ENCODE peak calls at places on chromosomes 2 and 18, in six cellular contexts. Q, E, B, L, I and A are unnamed samples. For H3K4me1, the result is how much of the 10 kb centered on the place peaks cover.

GRCh38 chr2:232061265-232061664 is 99.8 kb downstream of the DIS3L2 start:
- DNase-seq in Q (no peak), E (no peak), B (no peak), L (no peak), I (no peak), A (no peak)

GRCh38 chr2:189526936-189527654 is 53.5 kb downstream of the SLC40A1 start:
- DNase-seq in Q (no peak), E (no peak), B (no peak), L (no peak), I (no peak), A (no peak)

GRCh38 chr2:85834456-85834855 is 54.3 kb downstream of the ST3GAL5 start:
- DNase-seq in Q (no peak), E (no peak), B (no peak), L (no peak), I (no peak), A (no peak)

GRCh38 chr2:217070043-217070430 is 210.2 kb upstream of the TNP1 start:
- DNase-seq in Q (no peak), E (no peak), B (no peak), L (no peak), I (no peak), A (no peak)

GRCh38 chr2:226310081-226310625 is 489.5 kb downstream of the IRS1 start:
- DNase-seq in Q (no peak), E (no peak), B (no peak), L (no peak), I (no peak), A (no peak)

GRCh38 chr2:134711622-134712125 is 7.1 kb downstream of the TMEM163 start:
- DNase-seq in Q (no peak), E (no peak), B (no peak), L (no peak), I (no peak), A (no peak)

GRCh38 chr18:52046842-52047241 is 293.2 kb upstream of the DCC start:
- DNase-seq in Q (no peak), E (no peak), B (no peak), L (no peak), I (no peak), A (no peak)

GRCh38 chr18:1488957-1489356 is 584.3 kb downstream of the ADCYAP1 start:
- DNase-seq in Q (no peak), E (no peak), B (no peak), L (no peak), I (no peak), A (no peak)

GRCh38 chr2:222794585-222795579 is 66.0 kb upstream of the ACSL3 start:
- DNase-seq in Q (no peak), E (no peak), B (no peak), L (no peak), I (no peak), A (no peak)

GRCh38 chr2:128359841-128360240 is 41.2 kb upstream of the HS6ST1 start:
- DNase-seq in Q (no peak), E (no peak), B (no peak), L (no peak), I (no peak), A (no peak)

GRCh38 chr2:238668426-238668825 is 179.5 kb upstream of the TWIST2 start:
- DNase-seq in Q (no peak), E (no peak), B (no peak), L (no peak), I (no peak), A (no peak)

GRCh38 chr2:119659601-119660342 is 19.2 kb upstream of the TMEM177 start:
- DNase-seq in Q (peak), E (peak), B (no peak), L (no peak), I (no peak), A (peak)

GRCh38 chr2:85889648-85890281 is 975 bp upstream of the ST3GAL5 start:
- DNase-seq in Q (no peak), E (no peak), B (peak), L (no peak), I (no peak), A (no peak)

GRCh38 chr2:133390151-133390550 is 178.1 kb downstream of the NCKAP5 start:
- DNase-seq in Q (no peak), E (no peak), B (no peak), L (no peak), I (no peak), A (no peak)

GRCh38 chr2:98277156-98277859 is 68.9 kb upstream of the CNGA3 start:
- DNase-seq in Q (no peak), E (peak), B (no peak), L (no peak), I (no peak), A (no peak)

GRCh38 chr18:35463050-35463449 is 34.7 kb downstream of the INO80C start:
- DNase-seq in Q (no peak), E (no peak), B (no peak), L (no peak), I (peak), A (no peak)

GRCh38 chr2:194819367-194819766 is 837.7 kb upstream of the SLC39A10 start:
- DNase-seq in Q (no peak), E (no peak), B (no peak), L (no peak), I (no peak), A (no peak)

DNA sequence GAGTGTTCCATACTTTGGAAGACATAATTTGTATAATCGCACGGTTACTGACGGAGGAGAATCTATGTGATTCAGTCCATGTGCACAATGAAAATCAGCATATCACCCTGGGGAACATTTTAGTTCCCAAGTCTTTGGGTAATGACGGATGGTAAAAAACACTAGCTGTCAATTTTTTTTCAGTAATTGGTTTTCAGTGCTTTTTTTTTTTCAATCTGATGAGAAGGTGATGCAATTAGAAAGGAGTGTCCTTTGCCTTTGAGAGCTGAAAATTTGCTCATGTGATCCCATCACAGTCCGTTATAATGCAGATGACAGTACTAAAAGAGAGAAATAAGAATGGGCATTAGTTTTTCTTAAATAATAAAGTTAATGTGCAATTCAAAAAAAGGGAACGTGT is 51.9 kb upstream of the THOC1 start:
- DNase-seq in Q (no peak), E (no peak), B (no peak), L (no peak), I (no peak), A (no peak)
- H3K27ac ChIP-seq in Q (no peak), E (no peak), B (no peak), L (no peak), I (no peak), A (no peak)

DNA sequence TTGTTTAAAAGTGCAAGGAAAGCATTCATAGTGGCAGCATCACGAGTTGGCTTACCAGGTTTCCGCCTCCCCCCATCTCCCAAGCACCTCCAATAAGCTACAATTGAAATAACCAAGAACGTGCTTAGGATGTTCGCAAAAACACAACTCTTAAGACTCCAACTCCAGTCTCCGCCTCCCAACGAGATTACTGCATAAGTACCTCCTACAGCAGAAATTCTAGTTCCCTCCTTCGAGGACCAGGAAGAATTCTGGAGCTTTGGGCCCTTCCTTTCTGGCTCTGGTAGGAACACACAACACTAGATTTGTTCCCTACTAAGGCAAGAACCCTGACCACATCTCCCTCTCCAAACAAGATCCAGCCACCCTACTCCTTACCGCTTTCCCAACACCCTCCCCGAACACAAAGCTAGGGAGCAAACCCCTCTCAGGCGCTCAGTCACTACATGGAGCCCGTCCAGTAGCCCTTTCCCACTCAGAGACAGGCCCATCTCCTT is 741 bp downstream of the ADAM17 start:
- DNase-seq in Q (no peak), E (peak), B (peak), L (no peak), I (peak), A (peak)
- H3K4me1 ChIP-seq in Q (under half), E (under half), B (under half), L (under half), I (under half), A (under half)

GRCh38 chr2:42243297-42243696 is 74.1 kb downstream of the EML4 start:
- DNase-seq in Q (no peak), E (peak), B (no peak), L (no peak), I (no peak), A (no peak)
- H3K27ac ChIP-seq in Q (no peak), E (no peak), B (no peak), L (no peak), I (no peak), A (no peak)

DNA sequence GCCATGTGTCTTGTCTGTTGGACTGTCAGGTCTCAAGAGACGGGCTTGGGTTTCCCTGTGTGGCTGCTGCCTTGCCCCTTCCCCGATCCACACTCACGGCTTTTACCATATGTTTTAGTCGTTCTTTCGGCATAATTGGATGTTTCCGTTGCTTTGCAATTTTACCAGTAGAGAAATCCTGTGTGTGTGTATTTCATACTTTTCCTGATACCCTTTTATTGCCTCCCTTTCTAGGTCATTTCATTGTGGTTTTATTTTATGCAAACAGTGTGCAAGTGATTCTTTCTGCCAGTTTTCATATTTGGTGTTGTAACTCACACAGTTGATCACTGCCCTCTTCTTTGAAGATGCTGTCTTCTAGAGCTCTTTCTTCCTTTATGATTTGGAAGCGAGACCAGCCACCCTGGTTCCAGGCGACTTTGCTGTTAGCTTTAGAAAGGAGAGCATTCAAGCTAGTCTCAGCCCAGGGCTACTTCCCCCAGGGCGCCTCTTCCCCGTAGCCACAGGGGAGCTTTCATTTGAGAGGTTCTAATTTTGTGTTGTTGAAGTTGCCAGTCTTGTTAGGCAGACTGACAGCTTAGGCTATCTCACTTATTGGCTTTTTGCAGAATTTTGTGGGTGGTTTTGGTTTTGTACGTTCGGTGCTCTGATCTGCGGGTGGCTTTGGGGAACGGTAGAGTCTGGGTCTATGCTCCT is 17.0 kb downstream of the SH3BP4 start:
- DNase-seq in Q (no peak), E (no peak), B (no peak), L (no peak), I (no peak), A (no peak)
- H3K4me1 ChIP-seq in Q (under half), E (under half), B (under half), L (under half), I (under half), A (under half)

GRCh38 chr18:77069931-77070330 is 62.7 kb downstream of the MBP start:
- DNase-seq in Q (no peak), E (no peak), B (no peak), L (no peak), I (no peak), A (no peak)
- H3K27ac ChIP-seq in Q (no peak), E (peak), B (peak), L (no peak), I (no peak), A (peak)